ENCODE peak calls at places on chromosomes 1 and 21, in six cellular contexts. Y, O, H, P, M and N are unnamed samples.

GRCh38 chr1:57576750-57577149 is 152.9 kb upstream of the DAB1 start:
- DNase-seq in M (no peak), O (peak), P (no peak), H (no peak), Y (no peak), N (no peak)

GRCh38 chr1:117363591-117364048 is 3.6 kb upstream of the MAN1A2 start:
- DNase-seq in H (no peak), P (no peak), O (peak), M (no peak), Y (no peak), N (no peak)

GRCh38 chr1:213374369-213374768 is 323.3 kb downstream of the RPS6KC1 start:
- DNase-seq in H (peak), Y (peak), P (peak), M (peak), O (peak), N (no peak)

GRCh38 chr1:95806171-95806570 is 572.2 kb downstream of the RWDD3 start:
- DNase-seq in P (no peak), Y (no peak), O (no peak), H (no peak), M (no peak), N (no peak)

GRCh38 chr1:94903318-94904009 is 23.4 kb downstream of the CNN3 start:
- DNase-seq in Y (no peak), O (no peak), M (no peak), H (no peak), P (peak), N (no peak)

GRCh38 chr1:38724160-38725131 is 135.1 kb downstream of the RRAGC start:
- DNase-seq in P (peak), M (no peak), Y (no peak), O (no peak), H (no peak), N (no peak)

GRCh38 chr1:154624756-154625643 is 17.0 kb upstream of the ADAR start:
- DNase-seq in Y (no peak), M (no peak), H (peak), O (no peak), P (peak), N (peak)

GRCh38 chr1:159015440-159015909 is 5.8 kb downstream of the IFI16 start:
- DNase-seq in P (peak), O (peak), M (no peak), Y (peak), H (peak), N (peak)

GRCh38 chr1:223645903-223646302 is 19.6 kb downstream of the CAPN8 start:
- DNase-seq in Y (no peak), M (no peak), P (no peak), H (no peak), O (peak), N (no peak)

GRCh38 chr21:44365967-44366585 is 12.7 kb downstream of the TRPM2 start:
- DNase-seq in H (no peak), M (no peak), P (no peak), O (no peak), Y (no peak), N (no peak)

GRCh38 chr1:61380561-61380960 is 298.2 kb downstream of the NFIA start:
- DNase-seq in P (no peak), Y (no peak), H (no peak), O (no peak), M (no peak), N (no peak)

GRCh38 chr1:191520345-191520744 is 637.9 kb upstream of the RGS18 start:
- DNase-seq in H (no peak), Y (no peak), M (no peak), P (no peak), O (peak), N (no peak)

GRCh38 chr1:221740260-221740830 is 1.5 kb downstream of the DUSP10 start:
- DNase-seq in O (no peak), Y (no peak), P (no peak), H (no peak), M (no peak), N (no peak)